ENCODE peak calls at places on chromosomes 4 and X, in eight cellular contexts. One of them, this sample, is unnamed.

GRCh38 chr4:119300388-119301131 is 21.4 kb downstream of the FABP2 start:
- DNase-seq in EL: peak
- DNase-seq in stimulated activated CD4-positive, alpha-beta T cell treated with anti-CD3 and anti-CD28 coated beads, Interleukin-4, amount 100 ng/mL, for 24 hours: peak
- DNase-seq in effector memory CD8-positive, alpha-beta T cell: peak
- DNase-seq in AG10803: peak
- DNase-seq in left ventricle myocardium inferior: peak
- DNase-seq in cardiac muscle cell: peak
- DNase-seq in hepatic stellate cell: peak
- DNase-seq in this sample: peak

GRCh38 chrX:82676386-82676785 is 831.7 kb upstream of the POU3F4 start:
- DNase-seq in EL: no peak
- DNase-seq in stimulated activated CD4-positive, alpha-beta T cell treated with anti-CD3 and anti-CD28 coated beads, Interleukin-4, amount 100 ng/mL, for 24 hours: no peak
- DNase-seq in effector memory CD8-positive, alpha-beta T cell: no peak
- DNase-seq in AG10803: no peak
- DNase-seq in left ventricle myocardium inferior: no peak
- DNase-seq in cardiac muscle cell: no peak
- DNase-seq in hepatic stellate cell: no peak
- DNase-seq in this sample: no peak

GRCh38 chr4:159698336-159698735 is 595.5 kb downstream of the RAPGEF2 start:
- DNase-seq in EL: no peak
- DNase-seq in stimulated activated CD4-positive, alpha-beta T cell treated with anti-CD3 and anti-CD28 coated beads, Interleukin-4, amount 100 ng/mL, for 24 hours: no peak
- DNase-seq in effector memory CD8-positive, alpha-beta T cell: no peak
- DNase-seq in AG10803: no peak
- DNase-seq in left ventricle myocardium inferior: no peak
- DNase-seq in cardiac muscle cell: no peak
- DNase-seq in hepatic stellate cell: no peak
- DNase-seq in this sample: no peak

GRCh38 chr4:168848112-168848511 is 161.9 kb downstream of the CBR4 start:
- DNase-seq in EL: no peak
- DNase-seq in stimulated activated CD4-positive, alpha-beta T cell treated with anti-CD3 and anti-CD28 coated beads, Interleukin-4, amount 100 ng/mL, for 24 hours: no peak
- DNase-seq in effector memory CD8-positive, alpha-beta T cell: no peak
- DNase-seq in AG10803: peak
- DNase-seq in left ventricle myocardium inferior: no peak
- DNase-seq in cardiac muscle cell: no peak
- DNase-seq in hepatic stellate cell: no peak
- DNase-seq in this sample: no peak

GRCh38 chr4:127634181-127634580 is 1.4 kb downstream of the INTU start:
- DNase-seq in EL: peak
- DNase-seq in stimulated activated CD4-positive, alpha-beta T cell treated with anti-CD3 and anti-CD28 coated beads, Interleukin-4, amount 100 ng/mL, for 24 hours: no peak
- DNase-seq in effector memory CD8-positive, alpha-beta T cell: no peak
- DNase-seq in AG10803: peak
- DNase-seq in left ventricle myocardium inferior: no peak
- DNase-seq in cardiac muscle cell: no peak
- DNase-seq in hepatic stellate cell: peak
- DNase-seq in this sample: no peak

GRCh38 chrX:99078301-99078700 is 1331.8 kb downstream of the PCDH19 start:
- DNase-seq in EL: no peak
- DNase-seq in stimulated activated CD4-positive, alpha-beta T cell treated with anti-CD3 and anti-CD28 coated beads, Interleukin-4, amount 100 ng/mL, for 24 hours: no peak
- DNase-seq in effector memory CD8-positive, alpha-beta T cell: no peak
- DNase-seq in AG10803: no peak
- DNase-seq in left ventricle myocardium inferior: no peak
- DNase-seq in cardiac muscle cell: no peak
- DNase-seq in hepatic stellate cell: no peak
- DNase-seq in this sample: no peak

GRCh38 chrX:134676440-134676839 is 18.2 kb upstream of the PLAC1 start:
- DNase-seq in EL: peak
- DNase-seq in stimulated activated CD4-positive, alpha-beta T cell treated with anti-CD3 and anti-CD28 coated beads, Interleukin-4, amount 100 ng/mL, for 24 hours: no peak
- DNase-seq in effector memory CD8-positive, alpha-beta T cell: no peak
- DNase-seq in AG10803: peak
- DNase-seq in left ventricle myocardium inferior: no peak
- DNase-seq in cardiac muscle cell: no peak
- DNase-seq in hepatic stellate cell: peak
- DNase-seq in this sample: no peak

GRCh38 chrX:103585421-103586313 is at the start of gene TCEAL4:
- DNase-seq in EL: peak
- DNase-seq in stimulated activated CD4-positive, alpha-beta T cell treated with anti-CD3 and anti-CD28 coated beads, Interleukin-4, amount 100 ng/mL, for 24 hours: peak
- DNase-seq in effector memory CD8-positive, alpha-beta T cell: peak
- DNase-seq in AG10803: peak
- DNase-seq in left ventricle myocardium inferior: peak
- DNase-seq in cardiac muscle cell: peak
- DNase-seq in hepatic stellate cell: peak
- DNase-seq in this sample: peak

GRCh38 chr4:6408263-6408662 is 64.2 kb downstream of the PPP2R2C start:
- DNase-seq in EL: no peak
- DNase-seq in stimulated activated CD4-positive, alpha-beta T cell treated with anti-CD3 and anti-CD28 coated beads, Interleukin-4, amount 100 ng/mL, for 24 hours: no peak
- DNase-seq in effector memory CD8-positive, alpha-beta T cell: no peak
- DNase-seq in AG10803: no peak
- DNase-seq in left ventricle myocardium inferior: no peak
- DNase-seq in cardiac muscle cell: no peak
- DNase-seq in hepatic stellate cell: no peak
- DNase-seq in this sample: no peak

GRCh38 chr4:118265312-118266144 is 87.3 kb downstream of the PRSS12 start:
- DNase-seq in EL: no peak
- DNase-seq in stimulated activated CD4-positive, alpha-beta T cell treated with anti-CD3 and anti-CD28 coated beads, Interleukin-4, amount 100 ng/mL, for 24 hours: no peak
- DNase-seq in effector memory CD8-positive, alpha-beta T cell: no peak
- DNase-seq in AG10803: no peak
- DNase-seq in left ventricle myocardium inferior: no peak
- DNase-seq in cardiac muscle cell: no peak
- DNase-seq in hepatic stellate cell: no peak
- DNase-seq in this sample: peak

GRCh38 chr4:47390438-47391125 is 72.9 kb downstream of the COMMD8 start:
- DNase-seq in EL: no peak
- DNase-seq in stimulated activated CD4-positive, alpha-beta T cell treated with anti-CD3 and anti-CD28 coated beads, Interleukin-4, amount 100 ng/mL, for 24 hours: no peak
- DNase-seq in effector memory CD8-positive, alpha-beta T cell: no peak
- DNase-seq in AG10803: no peak
- DNase-seq in left ventricle myocardium inferior: no peak
- DNase-seq in cardiac muscle cell: no peak
- DNase-seq in hepatic stellate cell: peak
- DNase-seq in this sample: no peak

GRCh38 chr4:92182006-92182735 is 121.6 kb upstream of the GRID2 start:
- DNase-seq in EL: no peak
- DNase-seq in stimulated activated CD4-positive, alpha-beta T cell treated with anti-CD3 and anti-CD28 coated beads, Interleukin-4, amount 100 ng/mL, for 24 hours: no peak
- DNase-seq in effector memory CD8-positive, alpha-beta T cell: no peak
- DNase-seq in AG10803: no peak
- DNase-seq in left ventricle myocardium inferior: no peak
- DNase-seq in cardiac muscle cell: no peak
- DNase-seq in hepatic stellate cell: no peak
- DNase-seq in this sample: no peak

GRCh38 chr4:126018274-126018673 is 703.5 kb downstream of the FAT4 start:
- DNase-seq in EL: no peak
- DNase-seq in stimulated activated CD4-positive, alpha-beta T cell treated with anti-CD3 and anti-CD28 coated beads, Interleukin-4, amount 100 ng/mL, for 24 hours: no peak
- DNase-seq in effector memory CD8-positive, alpha-beta T cell: no peak
- DNase-seq in AG10803: no peak
- DNase-seq in left ventricle myocardium inferior: no peak
- DNase-seq in cardiac muscle cell: no peak
- DNase-seq in hepatic stellate cell: no peak
- DNase-seq in this sample: no peak

GRCh38 chrX:8341814-8342590 is 122.6 kb upstream of the VCX3B start:
- DNase-seq in EL: no peak
- DNase-seq in stimulated activated CD4-positive, alpha-beta T cell treated with anti-CD3 and anti-CD28 coated beads, Interleukin-4, amount 100 ng/mL, for 24 hours: no peak
- DNase-seq in effector memory CD8-positive, alpha-beta T cell: no peak
- DNase-seq in AG10803: no peak
- DNase-seq in left ventricle myocardium inferior: no peak
- DNase-seq in cardiac muscle cell: no peak
- DNase-seq in hepatic stellate cell: no peak
- DNase-seq in this sample: no peak

GRCh38 chr4:150501019-150501727 is 80.8 kb upstream of the MAB21L2 start:
- DNase-seq in EL: peak
- DNase-seq in stimulated activated CD4-positive, alpha-beta T cell treated with anti-CD3 and anti-CD28 coated beads, Interleukin-4, amount 100 ng/mL, for 24 hours: no peak
- DNase-seq in effector memory CD8-positive, alpha-beta T cell: no peak
- DNase-seq in AG10803: peak
- DNase-seq in left ventricle myocardium inferior: no peak
- DNase-seq in cardiac muscle cell: no peak
- DNase-seq in hepatic stellate cell: peak
- DNase-seq in this sample: no peak

GRCh38 chrX:120125444-120125843 is 9.7 kb upstream of the RHOXF1 start:
- DNase-seq in EL: peak
- DNase-seq in stimulated activated CD4-positive, alpha-beta T cell treated with anti-CD3 and anti-CD28 coated beads, Interleukin-4, amount 100 ng/mL, for 24 hours: no peak
- DNase-seq in effector memory CD8-positive, alpha-beta T cell: no peak
- DNase-seq in AG10803: no peak
- DNase-seq in left ventricle myocardium inferior: peak
- DNase-seq in cardiac muscle cell: no peak
- DNase-seq in hepatic stellate cell: no peak
- DNase-seq in this sample: peak

GRCh38 chr4:8287606-8288280 is 18.2 kb downstream of the HTRA3 start:
- DNase-seq in EL: no peak
- DNase-seq in stimulated activated CD4-positive, alpha-beta T cell treated with anti-CD3 and anti-CD28 coated beads, Interleukin-4, amount 100 ng/mL, for 24 hours: no peak
- DNase-seq in effector memory CD8-positive, alpha-beta T cell: no peak
- DNase-seq in AG10803: no peak
- DNase-seq in left ventricle myocardium inferior: peak
- DNase-seq in cardiac muscle cell: no peak
- DNase-seq in hepatic stellate cell: no peak
- DNase-seq in this sample: no peak

GRCh38 chr4:3657917-3658913 is 108.0 kb upstream of the ADRA2C start:
- DNase-seq in EL: peak
- DNase-seq in stimulated activated CD4-positive, alpha-beta T cell treated with anti-CD3 and anti-CD28 coated beads, Interleukin-4, amount 100 ng/mL, for 24 hours: no peak
- DNase-seq in effector memory CD8-positive, alpha-beta T cell: no peak
- DNase-seq in AG10803: peak
- DNase-seq in left ventricle myocardium inferior: peak
- DNase-seq in cardiac muscle cell: no peak
- DNase-seq in hepatic stellate cell: peak
- DNase-seq in this sample: peak

GRCh38 chr4:53591372-53591892 is at the start of gene LNX1:
- DNase-seq in EL: no peak
- DNase-seq in stimulated activated CD4-positive, alpha-beta T cell treated with anti-CD3 and anti-CD28 coated beads, Interleukin-4, amount 100 ng/mL, for 24 hours: no peak
- DNase-seq in effector memory CD8-positive, alpha-beta T cell: no peak
- DNase-seq in AG10803: no peak
- DNase-seq in left ventricle myocardium inferior: no peak
- DNase-seq in cardiac muscle cell: peak
- DNase-seq in hepatic stellate cell: no peak
- DNase-seq in this sample: no peak

GRCh38 chr4:181957088-181957487 is 286.1 kb upstream of the TENM3 start:
- DNase-seq in EL: peak
- DNase-seq in stimulated activated CD4-positive, alpha-beta T cell treated with anti-CD3 and anti-CD28 coated beads, Interleukin-4, amount 100 ng/mL, for 24 hours: no peak
- DNase-seq in effector memory CD8-positive, alpha-beta T cell: no peak
- DNase-seq in AG10803: peak
- DNase-seq in left ventricle myocardium inferior: no peak
- DNase-seq in cardiac muscle cell: no peak
- DNase-seq in hepatic stellate cell: peak
- DNase-seq in this sample: no peak

GRCh38 chr4:6889101-6889735 is 20.4 kb upstream of the TBC1D14 start:
- DNase-seq in EL: no peak
- DNase-seq in stimulated activated CD4-positive, alpha-beta T cell treated with anti-CD3 and anti-CD28 coated beads, Interleukin-4, amount 100 ng/mL, for 24 hours: no peak
- DNase-seq in effector memory CD8-positive, alpha-beta T cell: no peak
- DNase-seq in AG10803: no peak
- DNase-seq in left ventricle myocardium inferior: no peak
- DNase-seq in cardiac muscle cell: no peak
- DNase-seq in hepatic stellate cell: no peak
- DNase-seq in this sample: no peak

GRCh38 chr4:151771664-151772063 is 10.9 kb upstream of the GATB start:
- DNase-seq in EL: no peak
- DNase-seq in stimulated activated CD4-positive, alpha-beta T cell treated with anti-CD3 and anti-CD28 coated beads, Interleukin-4, amount 100 ng/mL, for 24 hours: no peak
- DNase-seq in effector memory CD8-positive, alpha-beta T cell: no peak
- DNase-seq in AG10803: peak
- DNase-seq in left ventricle myocardium inferior: no peak
- DNase-seq in cardiac muscle cell: no peak
- DNase-seq in hepatic stellate cell: no peak
- DNase-seq in this sample: no peak

GRCh38 chr4:124708517-124709300 is 3.8 kb downstream of the ANKRD50 start:
- DNase-seq in EL: peak
- DNase-seq in stimulated activated CD4-positive, alpha-beta T cell treated with anti-CD3 and anti-CD28 coated beads, Interleukin-4, amount 100 ng/mL, for 24 hours: no peak
- DNase-seq in effector memory CD8-positive, alpha-beta T cell: no peak
- DNase-seq in AG10803: peak
- DNase-seq in left ventricle myocardium inferior: no peak
- DNase-seq in cardiac muscle cell: no peak
- DNase-seq in hepatic stellate cell: no peak
- DNase-seq in this sample: no peak

GRCh38 chr4:137213372-137214173 is 318.7 kb downstream of the PCDH18 start:
- DNase-seq in EL: peak
- DNase-seq in stimulated activated CD4-positive, alpha-beta T cell treated with anti-CD3 and anti-CD28 coated beads, Interleukin-4, amount 100 ng/mL, for 24 hours: no peak
- DNase-seq in effector memory CD8-positive, alpha-beta T cell: no peak
- DNase-seq in AG10803: peak
- DNase-seq in left ventricle myocardium inferior: no peak
- DNase-seq in cardiac muscle cell: no peak
- DNase-seq in hepatic stellate cell: no peak
- DNase-seq in this sample: no peak

GRCh38 chrX:10399152-10399741 is 221.1 kb downstream of the MID1 start:
- DNase-seq in EL: no peak
- DNase-seq in stimulated activated CD4-positive, alpha-beta T cell treated with anti-CD3 and anti-CD28 coated beads, Interleukin-4, amount 100 ng/mL, for 24 hours: no peak
- DNase-seq in effector memory CD8-positive, alpha-beta T cell: no peak
- DNase-seq in AG10803: no peak
- DNase-seq in left ventricle myocardium inferior: no peak
- DNase-seq in cardiac muscle cell: no peak
- DNase-seq in hepatic stellate cell: no peak
- DNase-seq in this sample: no peak

GRCh38 chr4:5500165-5500564 is 208.2 kb downstream of the EVC2 start:
- DNase-seq in EL: peak
- DNase-seq in stimulated activated CD4-positive, alpha-beta T cell treated with anti-CD3 and anti-CD28 coated beads, Interleukin-4, amount 100 ng/mL, for 24 hours: no peak
- DNase-seq in effector memory CD8-positive, alpha-beta T cell: no peak
- DNase-seq in AG10803: peak
- DNase-seq in left ventricle myocardium inferior: no peak
- DNase-seq in cardiac muscle cell: no peak
- DNase-seq in hepatic stellate cell: peak
- DNase-seq in this sample: no peak

GRCh38 chr4:39568805-39569204 is 41.6 kb upstream of the UGDH start:
- DNase-seq in EL: no peak
- DNase-seq in stimulated activated CD4-positive, alpha-beta T cell treated with anti-CD3 and anti-CD28 coated beads, Interleukin-4, amount 100 ng/mL, for 24 hours: no peak
- DNase-seq in effector memory CD8-positive, alpha-beta T cell: no peak
- DNase-seq in AG10803: no peak
- DNase-seq in left ventricle myocardium inferior: no peak
- DNase-seq in cardiac muscle cell: no peak
- DNase-seq in hepatic stellate cell: no peak
- DNase-seq in this sample: no peak

GRCh38 chrX:123993326-123993725 is 31.8 kb downstream of the STAG2 start:
- DNase-seq in EL: peak
- DNase-seq in stimulated activated CD4-positive, alpha-beta T cell treated with anti-CD3 and anti-CD28 coated beads, Interleukin-4, amount 100 ng/mL, for 24 hours: no peak
- DNase-seq in effector memory CD8-positive, alpha-beta T cell: no peak
- DNase-seq in AG10803: peak
- DNase-seq in left ventricle myocardium inferior: no peak
- DNase-seq in cardiac muscle cell: no peak
- DNase-seq in hepatic stellate cell: peak
- DNase-seq in this sample: no peak

GRCh38 chrX:30521440-30522182 is 56.0 kb downstream of the TASL start:
- DNase-seq in EL: peak
- DNase-seq in stimulated activated CD4-positive, alpha-beta T cell treated with anti-CD3 and anti-CD28 coated beads, Interleukin-4, amount 100 ng/mL, for 24 hours: no peak
- DNase-seq in effector memory CD8-positive, alpha-beta T cell: no peak
- DNase-seq in AG10803: peak
- DNase-seq in left ventricle myocardium inferior: no peak
- DNase-seq in cardiac muscle cell: peak
- DNase-seq in hepatic stellate cell: peak
- DNase-seq in this sample: no peak

GRCh38 chr4:44319129-44319528 is 129.5 kb downstream of the KCTD8 start:
- DNase-seq in EL: no peak
- DNase-seq in stimulated activated CD4-positive, alpha-beta T cell treated with anti-CD3 and anti-CD28 coated beads, Interleukin-4, amount 100 ng/mL, for 24 hours: no peak
- DNase-seq in effector memory CD8-positive, alpha-beta T cell: no peak
- DNase-seq in AG10803: no peak
- DNase-seq in left ventricle myocardium inferior: no peak
- DNase-seq in cardiac muscle cell: no peak
- DNase-seq in hepatic stellate cell: no peak
- DNase-seq in this sample: no peak

GRCh38 chrX:642436-643210 is 12.0 kb downstream of the SHOX start:
- DNase-seq in EL: no peak
- DNase-seq in stimulated activated CD4-positive, alpha-beta T cell treated with anti-CD3 and anti-CD28 coated beads, Interleukin-4, amount 100 ng/mL, for 24 hours: no peak
- DNase-seq in effector memory CD8-positive, alpha-beta T cell: no peak
- DNase-seq in AG10803: no peak
- DNase-seq in left ventricle myocardium inferior: no peak
- DNase-seq in cardiac muscle cell: no peak
- DNase-seq in hepatic stellate cell: no peak
- DNase-seq in this sample: no peak

GRCh38 chrX:41921492-41922124 is 1.7 kb downstream of the CASK start:
- DNase-seq in EL: peak
- DNase-seq in stimulated activated CD4-positive, alpha-beta T cell treated with anti-CD3 and anti-CD28 coated beads, Interleukin-4, amount 100 ng/mL, for 24 hours: no peak
- DNase-seq in effector memory CD8-positive, alpha-beta T cell: no peak
- DNase-seq in AG10803: peak
- DNase-seq in left ventricle myocardium inferior: no peak
- DNase-seq in cardiac muscle cell: no peak
- DNase-seq in hepatic stellate cell: no peak
- DNase-seq in this sample: no peak

GRCh38 chr4:76689079-76689817 is 208.7 kb downstream of the SOWAHB start:
- DNase-seq in EL: peak
- DNase-seq in stimulated activated CD4-positive, alpha-beta T cell treated with anti-CD3 and anti-CD28 coated beads, Interleukin-4, amount 100 ng/mL, for 24 hours: peak
- DNase-seq in effector memory CD8-positive, alpha-beta T cell: no peak
- DNase-seq in AG10803: peak
- DNase-seq in left ventricle myocardium inferior: peak
- DNase-seq in cardiac muscle cell: peak
- DNase-seq in hepatic stellate cell: peak
- DNase-seq in this sample: peak

GRCh38 chr4:66330125-66330524 is 659.8 kb upstream of the EPHA5 start:
- DNase-seq in EL: peak
- DNase-seq in stimulated activated CD4-positive, alpha-beta T cell treated with anti-CD3 and anti-CD28 coated beads, Interleukin-4, amount 100 ng/mL, for 24 hours: no peak
- DNase-seq in effector memory CD8-positive, alpha-beta T cell: no peak
- DNase-seq in AG10803: no peak
- DNase-seq in left ventricle myocardium inferior: no peak
- DNase-seq in cardiac muscle cell: no peak
- DNase-seq in hepatic stellate cell: no peak
- DNase-seq in this sample: no peak